ENCODE peak calls at places on chromosome 14, in seven cellular contexts. C, J, V, U, H, G and X are unnamed samples. For H3K27me3, the result is how much of the 10 kb centered on the place peaks cover.

GRCh38 chr14:60760209-60760608 is 25.6 kb downstream of the MNAT1 start:
- DNase-seq in C (no peak), J (no peak), V (no peak), U (no peak), H (peak), G (no peak), X (no peak)

GRCh38 chr14:102917469-102918211 is 4.8 kb upstream of the AMN start:
- DNase-seq in C (peak), J (peak), V (no peak), U (peak), H (peak), G (peak), X (no peak)

GRCh38 chr14:68891851-68892660 is 87.0 kb downstream of the ACTN1 start:
- DNase-seq in C (no peak), J (no peak), V (peak), U (no peak), H (peak), G (peak), X (no peak)

GRCh38 chr14:97446087-97446486 is 648.9 kb downstream of the VRK1 start:
- DNase-seq in C (no peak), J (no peak), V (no peak), U (no peak), H (no peak), G (no peak), X (no peak)

GRCh38 chr14:46550836-46551235 is 100.7 kb downstream of the RPL10L start:
- DNase-seq in C (no peak), J (no peak), V (no peak), U (no peak), H (no peak), G (no peak), X (no peak)

GRCh38 chr14:103206023-103206481 is 82.8 kb downstream of the TNFAIP2 start:
- DNase-seq in C (no peak), J (no peak), V (no peak), U (no peak), H (no peak), G (no peak), X (no peak)

GRCh38 chr14:104800600-104801283 is at the start of gene ZBTB42:
- DNase-seq in C (peak), J (peak), V (peak), U (peak), H (peak), G (peak), X (peak)

GRCh38 chr14:54803396-54803795 is 99.2 kb downstream of the GCH1 start:
- DNase-seq in C (no peak), J (no peak), V (no peak), U (no peak), H (no peak), G (no peak), X (no peak)

GRCh38 chr14:104145826-104146642 is 7.6 kb downstream of the KIF26A start:
- DNase-seq in C (no peak), J (no peak), V (no peak), U (no peak), H (no peak), G (peak), X (no peak)

GRCh38 chr14:73740921-73741326 is 26.7 kb upstream of the PNMA1 start:
- DNase-seq in C (peak), J (no peak), V (peak), U (peak), H (peak), G (no peak), X (peak)

GRCh38 chr14:31449971-31450610 is 7.2 kb downstream of the DTD2 start:
- DNase-seq in C (no peak), J (no peak), V (no peak), U (no peak), H (peak), G (no peak), X (no peak)

GRCh38 chr14:74551431-74551830 is 57.9 kb downstream of the ISCA2 start:
- DNase-seq in C (no peak), J (no peak), V (no peak), U (no peak), H (no peak), G (no peak), X (no peak)

GRCh38 chr14:78611796-78612571 is 441.8 kb downstream of the NRXN3 start:
- DNase-seq in C (no peak), J (no peak), V (no peak), U (no peak), H (no peak), G (no peak), X (no peak)

GRCh38 chr14:20278414-20278813 is 27.3 kb downstream of the TTC5 start:
- DNase-seq in C (no peak), J (no peak), V (no peak), U (no peak), H (peak), G (peak), X (no peak)

GRCh38 chr14:74859757-74860156 is 16.2 kb downstream of the PROX2 start:
- DNase-seq in C (no peak), J (no peak), V (no peak), U (no peak), H (no peak), G (no peak), X (no peak)

GRCh38 chr14:90287791-90288190 is 31.4 kb downstream of the PSMC1 start:
- DNase-seq in C (no peak), J (no peak), V (no peak), U (no peak), H (no peak), G (no peak), X (no peak)

GRCh38 chr14:104805326-104805678 is 4.4 kb downstream of the ZBTB42 start:
- DNase-seq in C (no peak), J (no peak), V (no peak), U (peak), H (peak), G (peak), X (peak)

DNA sequence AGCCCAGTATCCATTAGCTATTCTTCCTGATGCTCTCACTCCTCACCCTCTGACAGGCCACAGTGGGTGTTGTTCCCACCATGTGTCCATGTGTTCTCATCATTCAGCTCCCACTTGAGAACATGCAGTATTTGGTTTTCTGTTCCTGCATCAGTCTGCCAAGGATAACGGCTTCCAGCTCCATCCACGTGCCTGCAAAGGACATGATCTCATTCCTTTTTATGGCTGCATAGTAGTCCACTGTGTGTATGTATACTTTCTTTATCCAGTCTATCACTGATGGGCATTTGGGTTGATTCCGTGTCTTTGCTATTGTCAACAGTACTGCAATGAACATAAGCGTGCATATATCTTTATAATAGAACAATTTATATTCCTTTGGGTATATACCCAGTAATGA is 8.9 kb downstream of the ATG2B start:
- DNase-seq in C (no peak), J (no peak), V (no peak), U (no peak), H (no peak), G (no peak), X (no peak)
- H3K27me3 ChIP-seq in C (under half), J (under half), V (under half), U (under half), H (under half), G (under half), X (under half)

DNA sequence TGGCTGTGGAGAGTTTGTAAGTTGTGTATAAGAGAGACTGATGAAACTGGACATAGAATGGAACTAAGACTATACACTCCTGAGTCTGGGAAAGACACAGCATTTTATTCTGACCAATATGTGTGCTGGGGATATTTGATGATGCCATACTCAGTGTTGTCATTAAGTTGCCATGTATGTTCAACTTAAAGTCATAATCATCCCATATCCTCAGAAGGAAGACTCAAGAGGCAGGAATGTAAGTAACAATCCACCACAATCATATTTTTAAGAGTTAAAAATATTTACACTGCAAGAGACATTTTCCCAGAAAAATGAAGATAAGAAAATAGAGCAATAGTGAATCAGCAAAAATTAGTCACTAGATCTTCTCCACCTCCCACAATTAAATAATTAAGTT is 120.1 kb downstream of the MDGA2 start:
- DNase-seq in C (no peak), J (no peak), V (no peak), U (no peak), H (peak), G (no peak), X (no peak)
- H3K4me3 ChIP-seq in C (no peak), J (no peak), V (no peak), U (no peak), H (no peak), G (no peak), X (no peak)

GRCh38 chr14:56816575-56817391 is 6.5 kb upstream of the OTX2 start:
- DNase-seq in C (no peak), J (no peak), V (no peak), U (no peak), H (no peak), G (no peak), X (no peak)

GRCh38 chr14:56812364-56813103 is 2.3 kb upstream of the OTX2 start:
- DNase-seq in C (no peak), J (no peak), V (no peak), U (no peak), H (no peak), G (no peak), X (no peak)

GRCh38 chr14:56815301-56815700 is 5.0 kb upstream of the OTX2 start:
- DNase-seq in C (no peak), J (no peak), V (no peak), U (no peak), H (no peak), G (no peak), X (no peak)

GRCh38 chr14:56813143-56813551 is 2.9 kb upstream of the OTX2 start:
- DNase-seq in C (no peak), J (no peak), V (no peak), U (no peak), H (no peak), G (no peak), X (no peak)

GRCh38 chr14:56814468-56815074 is 4.3 kb upstream of the OTX2 start:
- DNase-seq in C (no peak), J (no peak), V (no peak), U (no peak), H (no peak), G (no peak), X (no peak)
- H3K27me3 ChIP-seq in C (half or more), J (under half), V (half or more), U (half or more), H (half or more), G (half or more), X (under half)

DNA sequence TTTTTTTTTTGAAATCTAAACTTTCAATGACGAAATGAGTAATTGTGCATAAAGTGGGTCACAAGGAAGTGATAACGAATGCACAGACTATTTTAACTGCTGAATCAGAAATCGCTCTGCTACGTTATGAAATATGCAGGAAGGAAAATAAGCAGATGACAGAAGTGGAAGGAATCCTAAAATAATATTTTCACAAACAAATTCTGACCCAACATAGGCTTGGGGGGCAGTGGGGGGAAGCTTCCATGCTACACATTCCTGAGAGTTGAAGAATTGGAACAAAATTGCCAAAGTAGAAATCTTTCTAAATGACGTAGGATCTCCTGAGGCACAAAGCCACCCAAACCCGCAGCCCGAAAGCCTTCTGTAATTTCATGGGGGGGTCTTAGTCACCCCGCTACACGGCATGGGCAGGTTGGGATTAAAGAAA is 89.7 kb downstream of the ARF6 start:
- DNase-seq in C (no peak), J (no peak), V (no peak), U (no peak), H (peak), G (no peak), X (no peak)
- H3K4me3 ChIP-seq in C (no peak), J (no peak), V (peak), U (no peak), H (no peak), G (no peak), X (no peak)

GRCh38 chr14:93281937-93282336 is 50.9 kb downstream of the BTBD7 start:
- DNase-seq in C (no peak), J (no peak), V (no peak), U (no peak), H (no peak), G (no peak), X (no peak)

GRCh38 chr14:93271111-93271510 is 61.7 kb downstream of the BTBD7 start:
- DNase-seq in C (no peak), J (no peak), V (no peak), U (no peak), H (no peak), G (no peak), X (no peak)

GRCh38 chr14:93274055-93274806 is 58.6 kb downstream of the BTBD7 start:
- DNase-seq in C (no peak), J (no peak), V (no peak), U (no peak), H (no peak), G (no peak), X (no peak)

GRCh38 chr14:93280743-93281142 is 52.1 kb downstream of the BTBD7 start:
- DNase-seq in C (no peak), J (no peak), V (no peak), U (no peak), H (no peak), G (no peak), X (no peak)

GRCh38 chr14:93276031-93276716 is 56.7 kb downstream of the BTBD7 start:
- DNase-seq in C (no peak), J (no peak), V (no peak), U (no peak), H (no peak), G (no peak), X (no peak)
- H3K27me3 ChIP-seq in C (under half), J (under half), V (under half), U (under half), H (under half), G (under half), X (under half)

DNA sequence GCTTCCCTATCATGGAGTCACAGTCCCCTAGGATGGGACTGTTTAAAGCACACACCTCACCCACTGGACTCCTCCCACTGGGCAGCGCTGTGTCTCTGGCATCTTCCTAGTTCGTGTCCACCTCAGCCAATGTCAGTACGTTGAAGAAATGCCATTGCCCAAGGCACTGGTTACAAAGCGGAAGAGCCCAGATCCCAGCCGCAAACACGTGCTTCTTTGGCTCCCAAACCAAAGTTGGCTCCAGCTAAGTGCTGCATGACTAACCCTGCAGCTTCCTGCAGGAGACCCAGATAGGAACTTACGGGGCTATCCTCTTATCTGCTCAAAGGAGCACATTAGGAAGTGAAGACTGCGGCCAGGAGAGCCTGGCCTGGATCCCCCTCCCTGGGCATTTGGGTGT is 9.3 kb downstream of the SYNE3 start:
- DNase-seq in C (peak), J (no peak), V (peak), U (peak), H (peak), G (peak), X (peak)
- H3K4me3 ChIP-seq in C (no peak), J (no peak), V (peak), U (no peak), H (no peak), G (no peak), X (no peak)